ENCODE peak calls at places on chromosome 15, in eight cellular contexts. E is IMR-90, L is fibroblast of the aortic adventitia, V is neural progenitor cell, Q is spleen, R is Peyer's patch, A is upper lobe of right lung, H is fibroblast of lung. X is an unnamed sample.

GRCh38 chr15:29044506-29044905 is 158.7 kb downstream of the APBA2 start:
- DNase-seq in E (peak; percentile 51), L (no peak), V (no peak), Q (peak; percentile 12), R (no peak), A (peak; percentile 12), H (peak; percentile 81), X (no peak)

GRCh38 chr15:90201944-90202375 is 830 bp downstream of the SEMA4B start:
- DNase-seq in E (no peak), L (no peak), V (peak; percentile 55), Q (peak; percentile 82), R (no peak), A (no peak), H (no peak), X (no peak)

GRCh38 chr15:33865416-33865815 is 102.9 kb upstream of the CHRM5 start:
- DNase-seq in E (peak; percentile 78), L (peak; percentile 90), V (no peak), Q (no peak), R (no peak), A (no peak), H (peak; percentile 70), X (no peak)

GRCh38 chr15:24633082-24633481 is 42.5 kb upstream of the NPAP1 start:
- DNase-seq in E (no peak), L (no peak), V (no peak), Q (no peak), R (no peak), A (no peak), H (no peak), X (no peak)

GRCh38 chr15:90606641-90607040 is 76.9 kb downstream of the CRTC3 start:
- DNase-seq in E (no peak), L (no peak), V (no peak), Q (no peak), R (no peak), A (no peak), H (no peak), X (no peak)

GRCh38 chr15:48856947-48857346 is 21.0 kb upstream of the EID1 start:
- DNase-seq in E (peak; percentile 69), L (peak; percentile 47), V (peak; percentile 51), Q (no peak), R (no peak), A (no peak), H (peak; percentile 48), X (no peak)

GRCh38 chr15:63522143-63522531 is 17.7 kb downstream of the USP3 start:
- DNase-seq in E (no peak), L (no peak), V (no peak), Q (no peak), R (no peak), A (no peak), H (peak; percentile 27), X (no peak)

GRCh38 chr15:69540622-69541021 is 88.0 kb downstream of the RPLP1 start:
- DNase-seq in E (no peak), L (no peak), V (no peak), Q (no peak), R (no peak), A (no peak), H (no peak), X (no peak)

GRCh38 chr15:29925227-29926082 is 103.2 kb upstream of the TJP1 start:
- DNase-seq in E (peak; percentile 80), L (peak; percentile 84), V (peak; percentile 86), Q (no peak), R (no peak), A (peak; percentile 72), H (peak; percentile 79), X (no peak)

GRCh38 chr15:36356511-36356910 is 222.9 kb upstream of the CDIN1 start:
- DNase-seq in E (peak; percentile 32), L (peak; percentile 71), V (no peak), Q (no peak), R (no peak), A (no peak), H (no peak), X (no peak)

GRCh38 chr15:71496336-71496955 is 313.9 kb upstream of the NR2E3 start:
- DNase-seq in E (peak; percentile 62), L (peak; percentile 72), V (no peak), Q (no peak), R (no peak), A (no peak), H (peak; percentile 29), X (no peak)

GRCh38 chr15:60798821-60799220 is 319.9 kb upstream of the ICE2 start:
- DNase-seq in E (peak; percentile 79), L (peak; percentile 72), V (no peak), Q (no peak), R (no peak), A (no peak), H (peak; percentile 63), X (no peak)

GRCh38 chr15:76330281-76330680 is 6.3 kb upstream of the ISL2 start:
- DNase-seq in E (peak; percentile 46), L (peak; percentile 73), V (peak; percentile 76), Q (no peak), R (no peak), A (no peak), H (peak; percentile 35), X (no peak)

GRCh38 chr15:101014921-101015841 is 96.0 kb downstream of the LRRK1 start:
- DNase-seq in E (peak; percentile 70), L (peak; percentile 75), V (peak; percentile 81), Q (peak; percentile 92), R (peak; percentile 59), A (peak; percentile 80), H (peak; percentile 50), X (peak; percentile 26)

GRCh38 chr15:35603298-35603697 is 57.3 kb upstream of the DPH6 start:
- DNase-seq in E (peak; percentile 88), L (peak; percentile 69), V (no peak), Q (no peak), R (no peak), A (no peak), H (peak; percentile 84), X (peak; percentile 61)

GRCh38 chr15:73907018-73907394 is 19.3 kb upstream of the LOXL1 start:
- DNase-seq in E (no peak), L (no peak), V (no peak), Q (peak; percentile 10), R (no peak), A (no peak), H (no peak), X (no peak)

GRCh38 chr15:55897560-55898336 is 95.7 kb downstream of the NEDD4 start:
- DNase-seq in E (peak; percentile 61), L (peak; percentile 73), V (peak; percentile 75), Q (no peak), R (no peak), A (no peak), H (peak; percentile 51), X (peak; percentile 56)

GRCh38 chr15:47965297-47965696 is 155.5 kb upstream of the SLC24A5 start:
- DNase-seq in E (no peak), L (no peak), V (peak; percentile 13), Q (no peak), R (no peak), A (no peak), H (no peak), X (no peak)

GRCh38 chr15:100461049-100461448 is 67.7 kb downstream of the CERS3 start:
- DNase-seq in E (no peak), L (no peak), V (no peak), Q (no peak), R (no peak), A (no peak), H (no peak), X (no peak)

GRCh38 chr15:71066983-71067382 is 48.3 kb upstream of the THSD4 start:
- DNase-seq in E (peak; percentile 99), L (peak; percentile 96), V (no peak), Q (no peak), R (no peak), A (no peak), H (peak; percentile 68), X (no peak)

GRCh38 chr15:83065431-83065830 is 1.6 kb downstream of the BTBD1 start:
- DNase-seq in E (no peak), L (no peak), V (no peak), Q (no peak), R (no peak), A (no peak), H (no peak), X (no peak)

GRCh38 chr15:62391565-62392262 is 226.6 kb upstream of the C2CD4B start:
- DNase-seq in E (peak; percentile 34), L (peak; percentile 60), V (peak; percentile 68), Q (peak; percentile 79), R (no peak), A (peak; percentile 78), H (peak; percentile 62), X (no peak)

GRCh38 chr15:62393196-62393595 is 228.1 kb upstream of the C2CD4B start:
- DNase-seq in E (peak; percentile 51), L (peak; percentile 40), V (no peak), Q (no peak), R (no peak), A (no peak), H (no peak), X (no peak)

GRCh38 chr15:62390793-62391543 is 225.9 kb upstream of the C2CD4B start:
- DNase-seq in E (peak; percentile 36), L (peak; percentile 42), V (peak; percentile 82), Q (peak; percentile 80), R (peak; percentile 26), A (peak; percentile 75), H (peak; percentile 59), X (no peak)

GRCh38 chr15:62394079-62394478 is 229.0 kb upstream of the C2CD4B start:
- DNase-seq in E (peak; percentile 38), L (no peak), V (no peak), Q (no peak), R (no peak), A (no peak), H (no peak), X (no peak)

GRCh38 chr15:62392411-62392810 is 227.3 kb upstream of the C2CD4B start:
- DNase-seq in E (peak; percentile 53), L (no peak), V (peak; percentile 55), Q (no peak), R (no peak), A (no peak), H (peak; percentile 75), X (no peak)
- H3K4me3 ChIP-seq in E (peak overlapping the region; percentile 91), L (peak overlapping the region; percentile 98), V (peak overlapping the region; percentile 97), Q (peak overlapping the region; percentile 95), R (peak overlapping the region; percentile 95), A (peak overlapping the region; percentile 98), H (peak overlapping the region; percentile 89), X (peak overlapping the region; percentile 96)

GRCh38 chr15:67105065-67105951 is 39.9 kb downstream of the SMAD3 start:
- DNase-seq in E (peak; percentile 99), L (peak; percentile 98), V (no peak), Q (peak; percentile 66), R (no peak), A (no peak), H (peak; percentile 99), X (peak; percentile 89)
- TF ChIP-seq CTCF in E (no peak), L (peak; percentile 40), V (no peak), Q (no peak), R (peak; percentile 32), A (peak; percentile 20), H (peak; percentile 29), X (no peak)

GRCh38 chr15:40338921-40339620 is 1.7 kb downstream of the CCDC9B start:
- DNase-seq in E (peak; percentile 93), L (peak; percentile 75), V (no peak), Q (no peak), R (no peak), A (no peak), H (peak; percentile 96), X (no peak)
- H3K4me3 ChIP-seq in E (peak overlapping the region; percentile 45), L (peak overlapping the region; percentile 64), V (no peak overlapping the region), Q (no peak overlapping the region), R (peak overlapping the region; percentile 55), A (peak overlapping the region; percentile 60), H (peak overlapping the region; percentile 56), X (peak overlapping the region; percentile 39)

GRCh38 chr15:50390549-50391264 is 33.5 kb upstream of the USP8 start:
- DNase-seq in E (no peak), L (no peak), V (no peak), Q (no peak), R (no peak), A (no peak), H (no peak), X (no peak)
- TF ChIP-seq CTCF in E (no peak), L (no peak), V (no peak), Q (no peak), R (no peak), A (no peak), H (no peak), X (no peak)

GRCh38 chr15:77494073-77494472 is 73.4 kb downstream of the HMG20A start:
- DNase-seq in E (no peak), L (no peak), V (no peak), Q (no peak), R (no peak), A (no peak), H (no peak), X (no peak)
- H3K4me3 ChIP-seq in E (no peak overlapping the region), L (no peak overlapping the region), V (no peak overlapping the region), Q (no peak overlapping the region), R (no peak overlapping the region), A (no peak overlapping the region), H (no peak overlapping the region), X (no peak overlapping the region)

X was measured in HFF-Myc.